ENCODE peak calls at places on chromosomes 16 and 17, in ten cellular contexts. W, N, X, Q, Z, E, T, H, I and P are unnamed samples.

GRCh38 chr17:7019839-7020519 is 2.9 kb upstream of the BCL6B start:
- DNase-seq in W (peak), N (peak), X (no peak), Q (no peak), Z (no peak), E (no peak), T (no peak), H (no peak), I (peak), P (peak)

GRCh38 chr17:8709006-8709405 is 35.6 kb downstream of the CCDC42 start:
- DNase-seq in W (no peak), N (no peak), X (no peak), Q (no peak), Z (no peak), E (no peak), T (no peak), H (no peak), I (no peak), P (peak)

GRCh38 chr17:40598928-40599627 is 33.8 kb upstream of the CCR7 start:
- DNase-seq in W (peak), N (no peak), X (no peak), Q (no peak), Z (no peak), E (no peak), T (no peak), H (no peak), I (peak), P (no peak)

GRCh38 chr16:4052801-4053662 is 63.2 kb downstream of the ADCY9 start:
- DNase-seq in W (peak), N (peak), X (peak), Q (no peak), Z (no peak), E (no peak), T (no peak), H (no peak), I (peak), P (no peak)

GRCh38 chr16:63581560-63581959 is 1540.3 kb downstream of the CDH11 start:
- DNase-seq in W (peak), N (no peak), X (no peak), Q (no peak), Z (no peak), E (no peak), T (no peak), H (no peak), I (no peak), P (no peak)

GRCh38 chr17:77555741-77556291 is 402.7 kb upstream of the TNRC6C start:
- DNase-seq in W (no peak), N (peak), X (no peak), Q (peak), Z (no peak), E (peak), T (no peak), H (peak), I (no peak), P (no peak)

GRCh38 chr17:8029121-8029520 is 9.7 kb upstream of the ALOX15B start:
- DNase-seq in W (no peak), N (no peak), X (peak), Q (no peak), Z (no peak), E (no peak), T (no peak), H (no peak), I (no peak), P (no peak)

GRCh38 chr16:67982011-67982696 is 1.9 kb upstream of the DPEP3 start:
- DNase-seq in W (no peak), N (no peak), X (no peak), Q (no peak), Z (no peak), E (no peak), T (no peak), H (no peak), I (no peak), P (no peak)

GRCh38 chr17:7476474-7476873 is 3.0 kb downstream of the ZBTB4 start:
- DNase-seq in W (no peak), N (no peak), X (no peak), Q (peak), Z (no peak), E (no peak), T (no peak), H (no peak), I (no peak), P (no peak)

GRCh38 chr17:76578376-76578775 is 7.3 kb downstream of the ST6GALNAC2 start:
- DNase-seq in W (no peak), N (no peak), X (no peak), Q (no peak), Z (no peak), E (no peak), T (no peak), H (no peak), I (no peak), P (no peak)

GRCh38 chr17:32285770-32286517 is 20.3 kb downstream of the RHBDL3 start:
- DNase-seq in W (no peak), N (no peak), X (no peak), Q (no peak), Z (no peak), E (no peak), T (no peak), H (no peak), I (no peak), P (no peak)

GRCh38 chr16:69859105-69859969 is 91.8 kb upstream of the CLEC18A start:
- DNase-seq in W (peak), N (peak), X (no peak), Q (no peak), Z (no peak), E (no peak), T (no peak), H (no peak), I (peak), P (no peak)

GRCh38 chr17:802901-803881 is 21.0 kb downstream of the MRM3 start:
- DNase-seq in W (no peak), N (peak), X (no peak), Q (no peak), Z (no peak), E (no peak), T (no peak), H (no peak), I (no peak), P (no peak)

DNA sequence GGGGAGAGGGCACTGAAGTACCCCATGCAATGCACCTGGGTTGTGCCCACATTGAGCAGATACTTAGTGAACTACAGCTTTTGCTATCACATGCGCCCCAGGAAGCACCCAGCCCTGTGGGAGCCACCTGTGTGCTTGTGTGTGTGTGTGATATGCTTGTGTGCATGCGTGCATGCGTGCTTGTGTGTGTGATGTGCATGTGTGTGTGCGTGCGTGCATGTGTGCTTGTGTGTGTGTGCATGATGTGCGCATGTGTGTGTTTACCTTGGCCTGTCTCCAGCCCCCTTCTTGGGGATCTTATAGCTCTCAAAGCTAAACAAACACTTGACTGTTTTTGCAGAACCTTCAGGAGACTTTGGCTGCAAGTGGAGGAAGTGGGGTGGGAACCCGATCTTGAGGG is 841 bp downstream of the C16orf89 start:
- DNase-seq in W (no peak), N (no peak), X (no peak), Q (no peak), Z (no peak), E (no peak), T (no peak), H (no peak), I (no peak), P (no peak)
- H3K4me3 ChIP-seq in W (no peak), N (no peak), X (no peak), Q (no peak), Z (no peak), E (no peak), T (no peak), H (no peak), I (no peak), P (no peak)

DNA sequence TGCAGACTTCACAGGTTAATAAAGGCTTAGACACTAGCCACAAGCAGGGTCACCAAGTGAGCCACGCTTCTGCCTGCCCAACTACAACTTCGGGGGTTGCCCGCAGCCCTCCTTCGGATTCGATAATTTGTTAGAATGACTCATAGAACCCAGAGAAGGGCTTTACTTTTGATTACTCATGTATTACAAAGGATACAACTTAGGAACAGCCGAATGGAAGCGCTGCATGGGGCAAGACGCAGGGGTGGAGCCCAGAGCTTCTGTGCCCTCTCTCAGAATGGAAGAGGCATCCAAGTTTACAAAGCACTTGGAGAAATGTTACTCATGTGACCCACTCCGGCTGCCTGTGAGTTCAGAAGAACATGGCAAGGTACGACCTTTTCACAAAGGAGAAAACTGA is 7.5 kb upstream of the CDH5 start:
- DNase-seq in W (no peak), N (no peak), X (peak), Q (peak), Z (no peak), E (no peak), T (no peak), H (no peak), I (no peak), P (no peak)
- TF ChIP-seq CTCF in W (no peak), N (no peak), X (no peak), Q (no peak), Z (no peak), E (no peak), T (no peak), H (no peak), I (no peak), P (no peak)

GRCh38 chr17:48551601-48552452 is 6.9 kb upstream of the HOXB2 start:
- DNase-seq in W (no peak), N (no peak), X (no peak), Q (no peak), Z (no peak), E (no peak), T (no peak), H (no peak), I (no peak), P (no peak)
- H3K4me3 ChIP-seq in W (no peak), N (no peak), X (no peak), Q (peak), Z (peak), E (peak), T (no peak), H (no peak), I (no peak), P (no peak)

DNA sequence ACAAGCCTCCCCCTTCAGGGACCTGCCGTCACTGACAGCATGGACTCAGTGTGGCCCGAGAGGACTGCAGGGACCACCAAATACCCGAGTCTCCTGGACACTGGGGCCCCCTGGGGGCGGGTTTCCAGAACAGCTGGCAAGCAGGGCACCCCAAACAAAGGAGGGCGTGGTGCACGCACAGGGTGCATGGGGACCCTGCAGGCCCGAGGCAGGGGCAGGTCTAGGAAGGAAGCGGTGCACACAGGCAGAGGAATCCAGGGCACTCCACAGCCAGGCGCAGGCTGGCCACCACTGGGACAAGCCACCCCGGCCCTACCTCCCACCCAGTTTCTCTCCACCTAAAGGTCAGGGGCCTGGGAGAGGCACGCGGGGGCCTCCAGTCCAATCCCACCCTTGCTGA is 28.7 kb upstream of the ENPP7 start:
- DNase-seq in W (no peak), N (no peak), X (no peak), Q (no peak), Z (no peak), E (no peak), T (no peak), H (no peak), I (no peak), P (no peak)
- TF ChIP-seq CTCF in W (no peak), N (no peak), X (no peak), Q (no peak), Z (no peak), E (no peak), T (no peak), H (peak), I (no peak), P (no peak)